ENCODE peak calls at places on chromosomes 4 and X, in eight cellular contexts. D is foreskin fibroblast, M is nephron progenitor cell, T is AG04449, I is tibial nerve, S is fibroblast of villous mesenchyme, U is SK-N-SH, A is astrocyte. N is an unnamed sample.

GRCh38 chrX:105636667-105637066 is 185.7 kb upstream of the NRK start:
- DNase-seq in D (peak; percentile 15), M (peak; percentile 33), T (no peak), I (no peak), S (peak; percentile 13), U (no peak), A (no peak), N (no peak)

GRCh38 chrX:1717326-1717725 is 102.5 kb downstream of the ASMT start:
- DNase-seq in D (no peak), M (peak; percentile 10), T (no peak), I (no peak), S (no peak), U (no peak), A (no peak), N (no peak)

GRCh38 chr4:158016511-158016910 is 156.3 kb downstream of the GASK1B start:
- DNase-seq in D (peak; percentile 82), M (no peak), T (no peak), I (no peak), S (peak; percentile 78), U (no peak), A (peak; percentile 69), N (no peak)

GRCh38 chr4:107863850-107864371 is 39.2 kb downstream of the SGMS2 start:
- DNase-seq in D (peak; percentile 54), M (no peak), T (no peak), I (no peak), S (peak; percentile 51), U (no peak), A (peak; percentile 42), N (no peak)

GRCh38 chr4:53478671-53479456 is 101.4 kb downstream of the FIP1L1 start:
- DNase-seq in D (peak; percentile 91), M (no peak), T (peak; percentile 79), I (no peak), S (peak; percentile 68), U (no peak), A (peak; percentile 91), N (no peak)

GRCh38 chr4:137825505-137825904 is 293.2 kb upstream of the PCDH18 start:
- DNase-seq in D (no peak), M (no peak), T (no peak), I (no peak), S (no peak), U (no peak), A (no peak), N (no peak)

GRCh38 chrX:45322382-45322781 is 121.7 kb upstream of the DIPK2B start:
- DNase-seq in D (peak; percentile 90), M (peak; percentile 1), T (peak; percentile 53), I (peak; percentile 24), S (peak; percentile 79), U (no peak), A (peak; percentile 64), N (no peak)

GRCh38 chrX:45070116-45071007 is 130.3 kb downstream of the DIPK2B start:
- DNase-seq in D (peak; percentile 53), M (peak; percentile 4), T (no peak), I (peak; percentile 8), S (peak; percentile 64), U (peak; percentile 36), A (peak; percentile 41), N (peak; percentile 3)

GRCh38 chr4:75723117-75723801 is 1.1 kb upstream of the USO1 start:
- DNase-seq in D (peak; percentile 73), M (no peak), T (no peak), I (no peak), S (peak; percentile 43), U (peak; percentile 32), A (peak; percentile 70), N (no peak)

GRCh38 chr4:137394000-137394399 is 138.3 kb downstream of the PCDH18 start:
- DNase-seq in D (peak; percentile 75), M (no peak), T (no peak), I (no peak), S (peak; percentile 43), U (no peak), A (no peak), N (no peak)

GRCh38 chr4:6610856-6611430 is 29.5 kb upstream of the MRFAP1 start:
- DNase-seq in D (no peak), M (no peak), T (no peak), I (no peak), S (no peak), U (no peak), A (no peak), N (no peak)

GRCh38 chr4:11914406-11914805 is 485.7 kb upstream of the HS3ST1 start:
- DNase-seq in D (no peak), M (no peak), T (no peak), I (no peak), S (no peak), U (no peak), A (no peak), N (no peak)

GRCh38 chr4:160495356-160495755 is 1392.5 kb downstream of the RAPGEF2 start:
- DNase-seq in D (no peak), M (no peak), T (no peak), I (no peak), S (no peak), U (peak; percentile 17), A (no peak), N (no peak)

DNA sequence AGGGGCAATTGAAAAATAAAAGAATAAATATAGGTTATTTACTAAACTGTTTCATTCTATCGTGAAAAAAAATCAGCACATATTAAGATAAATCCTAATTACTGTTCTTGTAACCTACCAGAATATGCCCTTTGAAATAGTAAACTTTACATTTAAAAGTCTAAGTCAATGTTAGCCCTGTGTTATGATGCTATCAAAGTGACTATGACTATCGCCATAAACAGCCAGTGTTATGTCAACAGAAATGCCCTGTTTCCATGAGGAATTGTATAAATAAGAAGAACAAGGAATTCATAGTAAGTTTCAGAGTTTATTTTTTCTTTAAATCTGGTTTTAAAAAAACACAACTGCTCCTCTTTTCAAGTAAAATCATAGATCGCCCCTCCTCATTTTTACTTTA is 11.4 kb downstream of the NR3C2 start:
- DNase-seq in D (no peak), M (no peak), T (no peak), I (no peak), S (no peak), U (no peak), A (no peak), N (no peak)
- TF ChIP-seq CTCF in D (no peak), M (no peak), T (no peak), I (no peak), S (no peak), U (no peak), A (no peak), N (no peak)

GRCh38 chr4:113893546-113893945 is 85.9 kb downstream of the ARSJ start:
- DNase-seq in D (peak; percentile 51), M (no peak), T (no peak), I (no peak), S (peak; percentile 12), U (no peak), A (no peak), N (no peak)
- TF ChIP-seq CTCF in D (no peak), M (peak; percentile 6), T (no peak), I (no peak), S (peak; percentile 37), U (peak; percentile 47), A (peak; percentile 9), N (no peak)

DNA sequence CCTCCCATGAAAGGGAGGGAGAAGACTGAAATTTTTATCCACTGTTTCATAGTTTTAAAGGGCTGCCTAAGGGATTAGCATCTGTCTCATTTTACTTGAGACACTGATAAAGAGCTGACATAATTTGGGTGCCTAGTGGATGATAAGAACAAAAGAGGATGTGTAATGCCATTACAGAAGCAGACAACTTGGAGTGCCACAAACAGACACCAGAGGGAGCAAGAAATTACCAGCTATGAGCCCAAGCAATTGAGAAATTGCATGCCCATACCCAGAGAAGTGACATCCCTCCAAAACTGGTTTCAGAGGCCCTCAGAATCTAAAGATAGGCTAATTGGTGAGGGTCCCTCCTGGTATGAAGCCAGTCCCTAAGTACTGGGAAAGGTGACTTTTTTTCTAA is 38.5 kb upstream of the POU3F4 start:
- DNase-seq in D (no peak), M (peak; percentile 29), T (no peak), I (peak; percentile 4), S (no peak), U (peak; percentile 15), A (peak; percentile 0), N (peak; percentile 9)
- TF ChIP-seq CTCF in D (no peak), M (peak; percentile 41), T (no peak), I (no peak), S (peak; percentile 14), U (peak; percentile 64), A (peak; percentile 33), N (peak; percentile 4)

GRCh38 chrX:48645669-48646068 is 37.9 kb upstream of the WAS start:
- DNase-seq in D (no peak), M (no peak), T (no peak), I (no peak), S (no peak), U (no peak), A (no peak), N (no peak)

GRCh38 chrX:48649109-48649508 is 34.5 kb upstream of the WAS start:
- DNase-seq in D (no peak), M (no peak), T (no peak), I (no peak), S (no peak), U (no peak), A (no peak), N (no peak)

DNA sequence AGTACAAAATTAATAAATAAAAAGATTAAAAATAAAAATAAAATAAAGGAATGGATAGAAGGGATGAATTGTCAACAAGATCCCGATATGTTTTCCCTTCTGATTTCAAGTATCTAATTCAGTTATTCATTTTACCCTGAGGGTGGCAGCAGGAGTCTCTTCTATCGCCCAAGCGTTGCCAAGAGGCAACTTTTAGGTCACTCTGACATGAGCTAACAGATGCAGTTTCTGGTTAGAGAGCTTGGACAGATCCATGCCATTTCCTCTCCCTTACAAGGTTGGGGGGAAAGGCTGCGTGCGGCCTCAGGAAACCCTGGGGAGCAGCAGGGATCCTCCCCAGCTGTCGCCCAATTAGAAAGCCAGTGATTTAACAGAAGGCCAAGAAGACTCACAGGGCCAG is 35.3 kb upstream of the WAS start:
- DNase-seq in D (peak; percentile 71), M (peak; percentile 10), T (no peak), I (peak; percentile 56), S (peak; percentile 54), U (peak; percentile 49), A (peak; percentile 13), N (peak; percentile 32)
- TF ChIP-seq CTCF in D (peak; percentile 20), M (no peak), T (no peak), I (peak; percentile 23), S (no peak), U (peak; percentile 45), A (peak; percentile 19), N (no peak)

GRCh38 chr4:8342651-8343050 is 73.1 kb downstream of the HTRA3 start:
- DNase-seq in D (no peak), M (no peak), T (no peak), I (no peak), S (no peak), U (peak; percentile 60), A (no peak), N (no peak)
- TF ChIP-seq CTCF in D (no peak), M (peak; percentile 25), T (peak; percentile 20), I (no peak), S (peak; percentile 23), U (peak; percentile 35), A (no peak), N (no peak)

GRCh38 chrX:153687121-153688039 is at the start of gene SLC6A8:
- DNase-seq in D (peak; percentile 80), M (peak; percentile 77), T (no peak), I (peak; percentile 40), S (peak; percentile 54), U (peak; percentile 87), A (peak; percentile 26), N (peak; percentile 72)
- TF ChIP-seq CTCF in D (no peak), M (peak; percentile 35), T (no peak), I (peak; percentile 36), S (peak; percentile 20), U (peak; percentile 30), A (no peak), N (no peak)

N was measured in GM20000.